ENCODE peak calls at places on chromosomes 5 and 9, in seven cellular contexts. B, L, C, U, J, H and Z are unnamed samples.

GRCh38 chr9:87812375-87813118 is 70.1 kb upstream of the SPATA31E1 start:
- DNase-seq in H (peak), C (peak), J (no peak), U (no peak), B (no peak), L (no peak), Z (peak)

GRCh38 chr5:124193371-124193789 is 553.1 kb downstream of the ZNF608 start:
- DNase-seq in H (peak), C (no peak), B (no peak), L (no peak), J (no peak), U (no peak), Z (no peak)

GRCh38 chr5:146877783-146878470 is 630 bp downstream of the PPP2R2B start:
- DNase-seq in B (no peak), H (peak), U (no peak), L (no peak), J (peak), C (peak), Z (no peak)

GRCh38 chr5:158116965-158117364 is 258.0 kb upstream of the CLINT1 start:
- DNase-seq in C (no peak), J (no peak), L (no peak), B (no peak), U (no peak), H (peak), Z (no peak)

GRCh38 chr9:129098328-129098727 is 12.3 kb downstream of the CRAT start:
- DNase-seq in U (no peak), L (no peak), B (no peak), H (no peak), J (no peak), C (no peak), Z (no peak)

GRCh38 chr5:79436224-79436623 is 77.7 kb downstream of the HOMER1 start:
- DNase-seq in B (no peak), U (no peak), L (no peak), J (no peak), H (peak), C (no peak), Z (no peak)

GRCh38 chr5:119071573-119071874 is 637 bp downstream of the DMXL1 start:
- DNase-seq in C (no peak), J (no peak), U (peak), B (no peak), H (no peak), L (no peak), Z (no peak)

GRCh38 chr9:88087906-88088305 is 50.4 kb downstream of the SPATA31C2 start:
- DNase-seq in U (no peak), H (no peak), L (no peak), B (no peak), J (no peak), C (no peak), Z (no peak)

GRCh38 chr5:143431789-143432188 is 28.3 kb upstream of the NR3C1 start:
- DNase-seq in U (no peak), B (no peak), L (no peak), J (no peak), C (no peak), H (no peak), Z (no peak)

GRCh38 chr9:96166981-96167380 is 135.0 kb downstream of the HSD17B3 start:
- DNase-seq in H (no peak), C (no peak), J (no peak), B (no peak), U (no peak), L (no peak), Z (no peak)

GRCh38 chr9:34988218-34989055 is 1.1 kb upstream of the DNAJB5 start:
- DNase-seq in B (no peak), C (peak), L (no peak), H (peak), U (no peak), J (no peak), Z (no peak)

GRCh38 chr5:167156446-167156845 is 1135.0 kb upstream of the WWC1 start:
- DNase-seq in C (no peak), L (no peak), H (no peak), B (no peak), U (no peak), J (no peak), Z (no peak)

GRCh38 chr5:82334856-82335255 is 56.7 kb upstream of the RPS23 start:
- DNase-seq in U (no peak), H (peak), C (no peak), B (no peak), L (no peak), J (no peak), Z (no peak)

GRCh38 chr5:83370957-83371356 is 100.6 kb upstream of the VCAN start:
- DNase-seq in J (no peak), C (peak), L (no peak), U (no peak), H (no peak), B (no peak), Z (no peak)

GRCh38 chr5:55176176-55176818 is 3.3 kb upstream of the CDC20B start:
- DNase-seq in L (no peak), H (peak), U (no peak), J (peak), C (peak), B (no peak), Z (no peak)

GRCh38 chr9:107214915-107215314 is 68.2 kb upstream of the RAD23B start:
- DNase-seq in U (no peak), B (no peak), H (peak), C (no peak), L (no peak), J (no peak), Z (no peak)

GRCh38 chr5:174793684-174794328 is 69.4 kb downstream of the MSX2 start:
- DNase-seq in U (peak), C (peak), B (peak), L (peak), H (peak), J (peak), Z (peak)

GRCh38 chr9:101706261-101706798 is 32.1 kb downstream of the GRIN3A start:
- DNase-seq in B (no peak), J (no peak), L (no peak), C (no peak), H (no peak), U (no peak), Z (no peak)

GRCh38 chr9:101707708-101708107 is 30.7 kb downstream of the GRIN3A start:
- DNase-seq in U (no peak), C (no peak), H (no peak), J (no peak), L (no peak), B (no peak), Z (no peak)

GRCh38 chr9:101706929-101707328 is 31.5 kb downstream of the GRIN3A start:
- DNase-seq in C (no peak), L (no peak), B (no peak), U (no peak), H (no peak), J (no peak), Z (no peak)

GRCh38 chr9:101708855-101709254 is 29.6 kb downstream of the GRIN3A start:
- DNase-seq in J (no peak), B (no peak), U (no peak), L (no peak), H (no peak), C (no peak), Z (no peak)

DNA sequence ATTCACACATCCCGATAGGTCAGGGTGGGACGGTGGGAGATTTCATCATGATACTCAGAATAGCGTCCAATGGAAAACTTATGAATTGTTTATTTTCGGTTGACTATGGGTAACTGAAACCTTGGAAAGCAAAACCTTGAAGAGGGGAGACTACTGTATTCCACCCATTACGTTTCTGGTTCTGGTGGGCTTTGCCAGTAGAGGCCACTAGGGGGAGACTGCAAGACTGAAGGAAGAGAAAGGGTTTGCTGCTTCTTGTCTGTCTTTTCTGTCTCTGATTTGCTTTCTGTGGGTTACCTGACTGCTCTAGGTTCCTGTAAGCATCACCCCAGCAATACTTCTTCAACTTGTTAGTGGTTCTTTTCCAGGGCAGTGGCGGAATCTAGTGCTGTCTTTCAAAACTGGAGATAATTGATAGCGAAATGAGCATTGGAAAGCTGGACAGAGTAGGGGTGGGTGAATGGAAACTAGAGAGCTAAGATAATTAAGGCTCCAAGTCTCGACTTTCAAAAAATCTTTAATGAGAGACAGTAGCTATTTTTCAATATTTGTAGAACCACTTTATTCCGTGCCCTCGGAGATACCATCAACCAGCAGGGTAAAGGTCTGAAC is 27.0 kb downstream of the GRIN3A start:
- DNase-seq in H (no peak), U (no peak), L (no peak), B (no peak), C (peak), J (peak), Z (no peak)
- TF ChIP-seq CTCF in H (peak), U (no peak), L (no peak), B (no peak), C (peak), J (peak), Z (peak)

DNA sequence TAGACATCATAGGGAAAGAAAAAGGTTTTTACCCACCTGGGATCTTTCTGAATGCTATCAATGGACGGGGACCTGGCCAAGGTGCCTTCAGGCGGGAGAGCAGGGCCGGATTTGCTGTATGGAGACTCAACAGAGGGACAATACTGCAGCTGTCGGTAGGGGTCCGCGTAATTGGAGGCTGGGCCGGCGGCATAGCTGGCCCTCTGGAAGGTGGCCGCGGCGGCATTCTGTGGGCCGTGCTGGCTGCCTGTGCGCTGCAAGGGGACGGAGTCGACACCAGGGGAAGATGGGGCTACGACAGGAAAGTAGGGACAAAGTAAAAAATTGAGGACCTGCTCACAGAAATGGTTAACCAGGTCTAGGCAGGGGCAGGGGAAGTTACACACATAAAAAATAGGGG is 557.9 kb downstream of the CTNND2 start:
- DNase-seq in H (no peak), C (peak), L (no peak), U (no peak), B (no peak), J (peak), Z (no peak)
- TF ChIP-seq CTCF in H (no peak), C (peak), L (no peak), U (no peak), B (no peak), J (no peak), Z (no peak)

GRCh38 chr9:101463397-101463796 is 27.8 kb upstream of the ALDOB start:
- DNase-seq in L (no peak), C (no peak), H (peak), B (no peak), U (no peak), J (no peak), Z (no peak)

GRCh38 chr9:101468116-101468515 is 32.5 kb upstream of the ALDOB start:
- DNase-seq in C (no peak), U (no peak), B (no peak), L (no peak), J (no peak), H (no peak), Z (no peak)

GRCh38 chr9:101466863-101467262 is 31.3 kb upstream of the ALDOB start:
- DNase-seq in U (no peak), C (no peak), J (no peak), L (no peak), B (no peak), H (no peak), Z (no peak)

GRCh38 chr9:101467690-101468089 is 32.1 kb upstream of the ALDOB start:
- DNase-seq in L (no peak), H (no peak), B (no peak), C (no peak), U (no peak), J (no peak), Z (no peak)

DNA sequence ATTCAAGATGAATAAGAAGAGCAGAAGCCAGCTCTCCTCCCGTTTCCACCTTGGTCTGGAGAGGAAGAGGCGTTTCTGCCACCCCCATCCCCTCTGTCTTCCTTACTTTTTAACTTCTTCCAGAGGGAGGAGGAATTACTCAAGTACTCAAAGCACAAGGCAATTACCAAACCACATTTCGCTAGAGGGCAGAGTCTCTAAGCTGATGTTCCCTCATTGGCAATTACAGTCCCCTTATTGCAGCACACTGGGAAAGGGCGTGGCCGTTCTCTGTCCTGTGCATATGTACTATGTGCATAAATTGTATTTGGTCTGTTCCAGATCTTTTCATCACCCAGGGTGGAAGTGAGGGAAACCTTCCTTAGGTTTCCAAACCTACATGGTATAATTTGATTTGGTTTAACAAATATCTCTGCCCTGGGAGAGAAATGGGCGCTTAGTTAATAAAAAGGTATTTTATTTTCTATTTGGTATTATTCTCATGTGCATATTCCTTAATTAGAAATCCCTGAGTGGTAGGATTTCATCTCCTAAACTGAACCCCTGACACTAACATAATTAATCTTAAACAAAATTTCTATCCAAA is 29.8 kb upstream of the ALDOB start:
- DNase-seq in B (no peak), J (no peak), L (peak), U (peak), H (peak), C (peak), Z (no peak)
- TF ChIP-seq CTCF in B (no peak), J (peak), L (peak), U (no peak), H (peak), C (peak), Z (peak)

DNA sequence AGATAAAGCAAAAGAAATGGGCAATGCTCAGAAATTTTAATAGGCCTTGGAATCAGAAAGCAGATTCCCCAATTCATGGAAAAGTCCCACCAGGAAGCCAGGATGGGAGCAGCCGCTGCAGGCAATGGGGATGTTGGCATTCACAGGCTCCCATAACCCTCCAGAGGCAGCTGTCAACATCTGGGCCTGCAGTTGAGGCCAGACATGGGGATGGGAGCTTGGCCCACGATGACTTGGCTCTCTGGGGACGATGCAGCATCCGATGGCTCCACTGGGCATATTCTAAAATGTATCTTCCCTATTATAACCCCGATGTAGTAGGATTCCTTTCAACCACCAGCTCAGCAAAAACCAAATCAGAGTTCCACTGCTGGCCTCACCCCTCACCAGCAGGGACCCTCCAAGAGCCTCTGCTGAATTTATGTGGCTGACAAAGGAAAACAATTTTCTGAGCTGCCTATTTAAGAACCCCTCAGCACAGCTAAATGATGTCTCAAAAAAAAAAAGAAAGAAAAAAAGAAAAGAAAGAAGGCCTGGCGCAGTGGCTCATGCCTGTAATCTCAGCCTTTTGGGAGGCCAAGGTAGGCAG is 7.1 kb downstream of the SPRY4 start:
- DNase-seq in B (no peak), J (no peak), C (no peak), H (peak), L (no peak), U (no peak), Z (no peak)
- TF ChIP-seq CTCF in B (no peak), J (peak), C (peak), H (peak), L (no peak), U (no peak), Z (peak)

GRCh38 chr5:121049971-121050370 is 585.9 kb downstream of the PRR16 start:
- DNase-seq in C (no peak), U (no peak), H (no peak), L (no peak), B (no peak), J (no peak), Z (no peak)

GRCh38 chr5:121055586-121055985 is 591.5 kb downstream of the PRR16 start:
- DNase-seq in U (no peak), L (no peak), C (no peak), J (no peak), B (no peak), H (no peak), Z (no peak)

DNA sequence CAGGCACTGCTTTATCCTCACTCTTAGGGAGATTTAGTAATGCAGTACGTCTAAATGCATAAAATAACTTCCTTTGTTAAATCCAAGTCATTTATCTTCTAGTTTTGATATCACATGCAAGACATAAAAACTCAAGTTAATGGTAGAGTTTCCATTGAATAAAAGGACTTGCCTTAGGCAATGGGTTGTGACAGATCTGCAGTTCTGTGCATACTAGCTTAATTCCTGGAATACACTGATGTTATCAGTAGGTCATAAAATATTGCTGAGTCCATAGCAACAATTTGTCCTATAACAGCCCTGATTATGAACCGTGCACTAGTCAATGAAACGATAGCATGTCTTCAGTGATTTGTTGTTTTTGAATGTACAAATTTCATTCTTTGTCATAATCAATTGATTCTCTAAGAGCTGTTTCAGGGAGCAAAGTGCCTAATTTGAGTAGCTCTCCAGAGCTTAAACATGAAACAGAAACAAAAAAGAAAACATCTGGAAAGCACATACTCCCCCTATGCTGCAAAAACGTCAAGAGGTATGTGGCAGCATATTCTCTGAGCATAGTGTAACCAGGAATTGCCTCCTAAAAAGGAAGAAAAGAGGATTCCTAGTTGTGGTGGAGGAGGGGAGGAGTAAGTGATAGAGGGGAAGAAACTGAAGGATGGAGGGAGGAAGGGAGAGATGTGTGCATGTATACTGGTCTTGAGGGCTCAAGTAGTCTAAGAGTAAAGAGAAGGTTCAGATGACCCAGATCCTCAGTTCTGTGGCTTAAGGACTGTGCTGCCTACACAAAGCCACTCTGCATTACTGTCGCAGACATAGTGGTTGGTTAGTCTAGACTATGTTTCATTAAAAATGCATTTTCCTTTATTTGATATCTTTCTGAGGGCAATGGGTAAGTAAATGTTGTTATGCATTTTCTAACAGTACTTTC is 589.2 kb downstream of the PRR16 start:
- DNase-seq in C (no peak), J (no peak), L (no peak), U (no peak), H (no peak), B (no peak), Z (no peak)
- TF ChIP-seq CTCF in C (no peak), J (no peak), L (no peak), U (no peak), H (no peak), B (no peak), Z (no peak)

GRCh38 chr9:90830051-90830450 is 28.4 kb downstream of the SYK start:
- DNase-seq in U (no peak), H (no peak), L (no peak), B (no peak), C (no peak), J (no peak), Z (no peak)
- TF ChIP-seq CTCF in U (no peak), H (no peak), L (no peak), B (no peak), C (no peak), J (peak), Z (no peak)

GRCh38 chr9:76717176-76717575 is 47.1 kb upstream of the PCA3 start:
- DNase-seq in J (no peak), C (no peak), B (no peak), L (no peak), U (no peak), H (no peak), Z (no peak)

GRCh38 chr9:76709020-76709419 is 55.2 kb upstream of the PCA3 start:
- DNase-seq in B (no peak), J (no peak), C (no peak), U (no peak), L (no peak), H (no peak), Z (no peak)

GRCh38 chr9:76716270-76716669 is 48.0 kb upstream of the PCA3 start:
- DNase-seq in L (no peak), C (no peak), J (no peak), B (no peak), U (no peak), H (peak), Z (no peak)

GRCh38 chr9:76717611-76718010 is 46.6 kb upstream of the PCA3 start:
- DNase-seq in C (no peak), J (no peak), U (no peak), L (no peak), H (no peak), B (no peak), Z (no peak)

DNA sequence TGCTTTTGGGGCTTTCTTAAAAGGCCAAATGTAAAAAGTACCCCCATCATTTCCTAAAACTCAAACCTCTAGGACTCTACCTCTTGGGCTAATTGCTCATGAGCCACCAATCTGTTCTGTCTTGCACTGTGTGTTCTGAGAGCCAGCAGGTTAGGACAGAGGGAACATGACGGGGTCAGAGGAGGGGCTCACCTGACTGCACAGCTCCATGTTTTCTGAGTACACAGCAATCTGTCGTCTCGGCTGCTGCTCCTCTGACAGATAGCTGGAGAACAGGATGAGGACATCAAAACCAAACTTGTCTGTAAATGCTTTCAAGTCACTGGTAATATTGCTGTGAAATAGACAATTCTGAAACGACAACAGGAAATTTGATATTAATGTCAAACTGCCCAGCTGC is 50.9 kb upstream of the PCA3 start:
- DNase-seq in U (no peak), L (no peak), J (no peak), C (no peak), B (no peak), H (no peak), Z (no peak)
- TF ChIP-seq CTCF in U (no peak), L (no peak), J (no peak), C (no peak), B (no peak), H (no peak), Z (no peak)